ENCODE peak calls at places on chromosomes 1 and 21, in nine cellular contexts. X is AG10803, W is body of pancreas, I is epithelial cell of esophagus, G is HFF-Myc, Z is IMR-90, Q is left ventricle myocardium inferior, L is uterus, S is NB4. P is an unnamed sample.

GRCh38 chr1:64387382-64388066 is 82.4 kb upstream of the CACHD1 start:
- DNase-seq in S (no peak), L (no peak), X (no peak), I (no peak), W (no peak), Z (no peak), G (no peak), Q (no peak), P (no peak)

GRCh38 chr21:35521293-35521692 is 472.2 kb upstream of the RUNX1 start:
- DNase-seq in X (no peak), L (no peak), Q (no peak), S (no peak), W (no peak), Z (no peak), G (no peak), I (no peak), P (no peak)

GRCh38 chr1:76666499-76666898 is 200.8 kb upstream of the ST6GALNAC5 start:
- DNase-seq in X (no peak), I (no peak), W (no peak), Q (peak; percentile 14), Z (no peak), G (no peak), L (no peak), S (no peak), P (peak; percentile 25)

GRCh38 chr1:18957136-18957521 is 653 bp upstream of the IFFO2 start:
- DNase-seq in W (peak; percentile 35), L (peak; percentile 59), X (no peak), Z (no peak), I (no peak), Q (no peak), G (no peak), S (no peak), P (no peak)

GRCh38 chr1:245894843-245895242 is 612.2 kb downstream of the SMYD3 start:
- DNase-seq in L (no peak), G (no peak), Q (no peak), I (no peak), W (no peak), X (no peak), Z (no peak), S (no peak), P (peak; percentile 43)

GRCh38 chr1:61812916-61813315 is 70.6 kb downstream of the PATJ start:
- DNase-seq in I (no peak), X (no peak), G (no peak), L (no peak), W (no peak), S (no peak), Z (peak; percentile 4), Q (no peak), P (no peak)

GRCh38 chr1:69551476-69552324 is 16.0 kb upstream of the LRRC7 start:
- DNase-seq in L (no peak), I (no peak), G (no peak), Q (no peak), X (no peak), S (no peak), Z (no peak), W (no peak), P (no peak)

GRCh38 chr1:41498391-41498790 is 13.9 kb upstream of the EDN2 start:
- DNase-seq in W (no peak), G (no peak), Q (no peak), X (no peak), Z (no peak), I (peak; percentile 65), L (no peak), S (no peak), P (no peak)

GRCh38 chr1:204449631-204450280 is 38.1 kb upstream of the PPP1R15B start:
- DNase-seq in Q (no peak), G (no peak), X (no peak), L (no peak), Z (no peak), S (no peak), I (no peak), W (no peak), P (no peak)

GRCh38 chr1:1788646-1789431 is 10.6 kb upstream of the NADK start:
- DNase-seq in S (peak; percentile 44), I (peak; percentile 19), L (no peak), G (no peak), Z (peak; percentile 42), Q (no peak), W (no peak), X (peak; percentile 41), P (no peak)

GRCh38 chr1:214454619-214455396 is 96.6 kb downstream of the PTPN14 start:
- DNase-seq in Z (peak; percentile 91), L (no peak), W (peak; percentile 73), Q (no peak), S (peak; percentile 71), X (peak; percentile 65), G (peak; percentile 88), I (peak; percentile 58), P (peak; percentile 53)
- H3K4me3 ChIP-seq in Z (no peak overlapping the region), L (no peak overlapping the region), W (no peak overlapping the region), Q (no peak overlapping the region), S (no peak overlapping the region), X (no peak overlapping the region), G (no peak overlapping the region), I (no peak overlapping the region), P (no peak overlapping the region)

DNA sequence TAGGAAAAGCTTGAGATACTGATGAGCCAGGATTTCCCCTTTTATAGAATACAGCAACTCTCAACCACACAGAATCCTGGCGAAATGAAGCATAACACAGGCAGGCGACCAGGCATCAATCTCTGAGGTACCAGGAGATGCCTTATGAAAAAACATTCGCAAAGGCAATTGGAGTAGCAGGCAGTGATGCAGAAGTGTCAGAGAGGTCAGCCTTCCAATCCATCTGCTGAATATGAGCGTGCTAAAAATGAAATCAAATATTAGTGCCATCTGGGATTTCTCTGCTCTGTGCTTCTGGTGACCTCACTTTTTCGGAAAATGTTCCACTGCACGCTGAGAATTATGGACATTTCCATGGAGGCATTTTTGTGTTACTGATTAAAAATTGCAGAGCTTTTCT is 258.8 kb downstream of the VAV3 start:
- DNase-seq in S (no peak), Z (no peak), I (no peak), G (no peak), Q (no peak), W (no peak), X (no peak), L (no peak), P (no peak)
- H3K4me3 ChIP-seq in S (no peak overlapping the region), Z (no peak overlapping the region), I (no peak overlapping the region), G (no peak overlapping the region), Q (no peak overlapping the region), W (no peak overlapping the region), X (no peak overlapping the region), L (no peak overlapping the region), P (no peak overlapping the region)

GRCh38 chr1:231215676-231216385 is 25.2 kb upstream of the GNPAT start:
- DNase-seq in Q (no peak), Z (no peak), W (no peak), X (no peak), L (no peak), S (no peak), I (no peak), G (no peak), P (no peak)
- H3K4me3 ChIP-seq in Q (no peak overlapping the region), Z (no peak overlapping the region), W (no peak overlapping the region), X (no peak overlapping the region), L (no peak overlapping the region), S (no peak overlapping the region), I (no peak overlapping the region), G (no peak overlapping the region), P (no peak overlapping the region)

DNA sequence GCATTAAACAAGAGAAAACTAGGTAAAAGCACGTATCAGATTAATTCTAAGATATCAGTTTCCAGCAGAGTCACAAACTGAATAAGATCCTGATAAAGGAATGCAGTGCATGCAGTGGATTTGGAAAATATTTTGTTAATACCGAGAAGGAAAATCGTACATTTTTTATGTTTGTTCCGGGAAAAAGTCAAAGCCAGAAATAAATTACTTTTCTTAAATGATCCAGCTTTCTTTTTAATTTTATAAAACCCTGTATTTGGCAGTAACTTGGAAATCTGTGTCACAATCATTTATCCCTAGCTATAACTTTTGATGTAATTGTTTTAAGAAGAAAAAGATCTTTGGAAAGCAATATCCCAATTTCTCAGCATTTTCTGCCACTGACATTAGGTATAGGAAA is 972 bp downstream of the PALMD start:
- DNase-seq in Z (no peak), W (no peak), Q (no peak), X (no peak), L (no peak), I (no peak), G (no peak), S (no peak), P (no peak)
- H3K4me3 ChIP-seq in Z (no peak overlapping the region), W (peak overlapping the region; percentile 1), Q (peak overlapping the region; percentile 71), X (no peak overlapping the region), L (peak overlapping the region; percentile 37), I (peak overlapping the region; percentile 83), G (no peak overlapping the region), S (no peak overlapping the region), P (peak overlapping the region; percentile 62)

GRCh38 chr1:84719477-84720274 is 29.4 kb upstream of the SSX2IP start:
- DNase-seq in I (no peak), W (no peak), Z (peak; percentile 12), S (no peak), Q (no peak), G (no peak), X (peak; percentile 57), L (no peak), P (no peak)
- H3K4me3 ChIP-seq in I (no peak overlapping the region), W (no peak overlapping the region), Z (no peak overlapping the region), S (no peak overlapping the region), Q (no peak overlapping the region), G (no peak overlapping the region), X (peak overlapping the region; percentile 20), L (no peak overlapping the region), P (no peak overlapping the region)

DNA sequence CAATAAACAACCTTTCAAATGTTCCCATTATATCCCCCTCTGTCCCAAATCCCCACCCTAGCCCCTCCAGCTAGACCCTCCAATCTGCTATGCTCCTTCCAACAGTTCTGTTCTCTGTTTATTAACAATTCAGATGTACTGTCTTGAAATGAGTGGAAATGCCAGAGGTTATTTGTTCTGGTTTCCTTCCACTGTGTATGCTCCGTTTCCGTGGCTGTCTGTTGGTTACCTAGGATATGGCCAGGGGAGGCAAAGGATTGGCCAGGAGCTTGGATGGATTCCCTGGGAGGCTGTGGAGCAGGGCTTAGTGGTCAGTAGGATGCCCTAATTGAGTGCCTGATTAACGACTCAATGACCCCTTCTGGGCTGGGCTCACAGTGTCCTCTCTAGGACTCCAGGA is 115.2 kb downstream of the TGFB2 start:
- DNase-seq in G (no peak), S (no peak), Q (no peak), L (peak; percentile 39), I (no peak), Z (peak; percentile 61), W (no peak), X (peak; percentile 77), P (no peak)
- H3K4me3 ChIP-seq in G (no peak overlapping the region), S (no peak overlapping the region), Q (peak overlapping the region; percentile 26), L (no peak overlapping the region), I (no peak overlapping the region), Z (no peak overlapping the region), W (no peak overlapping the region), X (no peak overlapping the region), P (peak overlapping the region; percentile 22)

P was measured in retinal pigment epithelial cell.